ENCODE peak calls at places on chromosomes 12 and 14, in five cellular contexts. One of them, this sample, is unnamed.

GRCh38 chr14:101561145-101561896 is at the start of gene DIO3:
- DNase-seq in GM13977: no peak
- DNase-seq in GM10248: no peak
- DNase-seq in neural crest cell: peak
- DNase-seq in heart left ventricle: no peak
- DNase-seq in this sample: peak

GRCh38 chr12:114407566-114408411 is 1.8 kb upstream of the TBX5 start:
- DNase-seq in GM13977: peak
- DNase-seq in GM10248: no peak
- DNase-seq in neural crest cell: no peak
- DNase-seq in heart left ventricle: no peak
- DNase-seq in this sample: no peak

GRCh38 chr14:103190731-103191130 is 67.5 kb downstream of the TNFAIP2 start:
- DNase-seq in GM13977: no peak
- DNase-seq in GM10248: no peak
- DNase-seq in neural crest cell: no peak
- DNase-seq in heart left ventricle: no peak
- DNase-seq in this sample: no peak

GRCh38 chr12:48980953-48981756 is 3.0 kb downstream of the WNT1 start:
- DNase-seq in GM13977: peak
- DNase-seq in GM10248: peak
- DNase-seq in neural crest cell: no peak
- DNase-seq in heart left ventricle: no peak
- DNase-seq in this sample: no peak

GRCh38 chr14:55840821-55841220 is 260.8 kb downstream of the KTN1 start:
- DNase-seq in GM13977: no peak
- DNase-seq in GM10248: no peak
- DNase-seq in neural crest cell: no peak
- DNase-seq in heart left ventricle: no peak
- DNase-seq in this sample: no peak

GRCh38 chr12:120292411-120292660 is 633 bp upstream of the RNU4-2 start:
- DNase-seq in GM13977: no peak
- DNase-seq in GM10248: no peak
- DNase-seq in neural crest cell: no peak
- DNase-seq in heart left ventricle: no peak
- DNase-seq in this sample: no peak

GRCh38 chr14:60933920-60934655 is 46.8 kb downstream of the TRMT5 start:
- DNase-seq in GM13977: no peak
- DNase-seq in GM10248: no peak
- DNase-seq in neural crest cell: no peak
- DNase-seq in heart left ventricle: no peak
- DNase-seq in this sample: no peak

GRCh38 chr12:50390284-50390683 is 6.1 kb downstream of the FAM186A start:
- DNase-seq in GM13977: no peak
- DNase-seq in GM10248: no peak
- DNase-seq in neural crest cell: no peak
- DNase-seq in heart left ventricle: no peak
- DNase-seq in this sample: no peak

GRCh38 chr12:121240484-121241202 is 30.7 kb downstream of the P2RX4 start:
- DNase-seq in GM13977: peak
- DNase-seq in GM10248: peak
- DNase-seq in neural crest cell: no peak
- DNase-seq in heart left ventricle: peak
- DNase-seq in this sample: no peak

GRCh38 chr14:76929927-76930326 is 98.6 kb downstream of the IRF2BPL start:
- DNase-seq in GM13977: no peak
- DNase-seq in GM10248: no peak
- DNase-seq in neural crest cell: no peak
- DNase-seq in heart left ventricle: peak
- DNase-seq in this sample: no peak

GRCh38 chr12:109761631-109761950 is 48.0 kb downstream of the FAM222A start:
- DNase-seq in GM13977: no peak
- DNase-seq in GM10248: no peak
- DNase-seq in neural crest cell: no peak
- DNase-seq in heart left ventricle: no peak
- DNase-seq in this sample: no peak

GRCh38 chr12:6085841-6086240 is 38.6 kb downstream of the VWF start:
- DNase-seq in GM13977: no peak
- DNase-seq in GM10248: no peak
- DNase-seq in neural crest cell: no peak
- DNase-seq in heart left ventricle: no peak
- DNase-seq in this sample: no peak

GRCh38 chr12:3717283-3717974 is 35.5 kb downstream of the CRACR2A start:
- DNase-seq in GM13977: no peak
- DNase-seq in GM10248: no peak
- DNase-seq in neural crest cell: no peak
- DNase-seq in heart left ventricle: no peak
- DNase-seq in this sample: no peak

GRCh38 chr12:49342914-49343731 is 3.6 kb upstream of the DNAJC22 start:
- DNase-seq in GM13977: peak
- DNase-seq in GM10248: no peak
- DNase-seq in neural crest cell: no peak
- DNase-seq in heart left ventricle: no peak
- DNase-seq in this sample: no peak

GRCh38 chr12:75560167-75560566 is 48.8 kb upstream of the KRR1 start:
- DNase-seq in GM13977: peak
- DNase-seq in GM10248: peak
- DNase-seq in neural crest cell: no peak
- DNase-seq in heart left ventricle: no peak
- DNase-seq in this sample: no peak

GRCh38 chr14:35406811-35407630 is 2.5 kb upstream of the NFKBIA start:
- DNase-seq in GM13977: no peak
- DNase-seq in GM10248: no peak
- DNase-seq in neural crest cell: no peak
- DNase-seq in heart left ventricle: no peak
- DNase-seq in this sample: no peak

GRCh38 chr14:68254669-68255527 is 435.3 kb downstream of the RAD51B start:
- DNase-seq in GM13977: no peak
- DNase-seq in GM10248: no peak
- DNase-seq in neural crest cell: no peak
- DNase-seq in heart left ventricle: no peak
- DNase-seq in this sample: no peak

GRCh38 chr14:60684203-60684602 is 34.9 kb upstream of the SIX1 start:
- DNase-seq in GM13977: no peak
- DNase-seq in GM10248: no peak
- DNase-seq in neural crest cell: no peak
- DNase-seq in heart left ventricle: no peak
- DNase-seq in this sample: no peak

GRCh38 chr12:42530284-42530683 is 59.3 kb downstream of the PRICKLE1 start:
- DNase-seq in GM13977: no peak
- DNase-seq in GM10248: no peak
- DNase-seq in neural crest cell: no peak
- DNase-seq in heart left ventricle: no peak
- DNase-seq in this sample: no peak

GRCh38 chr12:64098709-64099354 is 123.3 kb downstream of the KICS2 start:
- DNase-seq in GM13977: no peak
- DNase-seq in GM10248: no peak
- DNase-seq in neural crest cell: no peak
- DNase-seq in heart left ventricle: peak
- DNase-seq in this sample: no peak

GRCh38 chr14:101377069-101377468 is 184.2 kb upstream of the DIO3 start:
- DNase-seq in GM13977: no peak
- DNase-seq in GM10248: no peak
- DNase-seq in neural crest cell: no peak
- DNase-seq in heart left ventricle: no peak
- DNase-seq in this sample: no peak

GRCh38 chr12:86257173-86257572 is 982 bp upstream of the MGAT4C start:
- DNase-seq in GM13977: no peak
- DNase-seq in GM10248: no peak
- DNase-seq in neural crest cell: no peak
- DNase-seq in heart left ventricle: no peak
- DNase-seq in this sample: no peak

GRCh38 chr12:132133952-132134652 is 10.0 kb downstream of the DDX51 start:
- DNase-seq in GM13977: no peak
- DNase-seq in GM10248: no peak
- DNase-seq in neural crest cell: no peak
- DNase-seq in heart left ventricle: no peak
- DNase-seq in this sample: no peak

GRCh38 chr12:9319842-9320173 is 111.6 kb upstream of the PZP start:
- DNase-seq in GM13977: no peak
- DNase-seq in GM10248: no peak
- DNase-seq in neural crest cell: no peak
- DNase-seq in heart left ventricle: no peak
- DNase-seq in this sample: no peak

GRCh38 chr12:9323144-9323681 is 115.0 kb upstream of the PZP start:
- DNase-seq in GM13977: no peak
- DNase-seq in GM10248: no peak
- DNase-seq in neural crest cell: no peak
- DNase-seq in heart left ventricle: no peak
- DNase-seq in this sample: no peak

GRCh38 chr12:9319044-9319841 is 111.0 kb upstream of the PZP start:
- DNase-seq in GM13977: peak
- DNase-seq in GM10248: no peak
- DNase-seq in neural crest cell: no peak
- DNase-seq in heart left ventricle: no peak
- DNase-seq in this sample: no peak
- TF ChIP-seq CTCF in GM13977: peak
- TF ChIP-seq CTCF in GM10248: no peak
- TF ChIP-seq CTCF in neural crest cell: no peak
- TF ChIP-seq CTCF in heart left ventricle: no peak
- TF ChIP-seq CTCF in this sample: no peak

DNA sequence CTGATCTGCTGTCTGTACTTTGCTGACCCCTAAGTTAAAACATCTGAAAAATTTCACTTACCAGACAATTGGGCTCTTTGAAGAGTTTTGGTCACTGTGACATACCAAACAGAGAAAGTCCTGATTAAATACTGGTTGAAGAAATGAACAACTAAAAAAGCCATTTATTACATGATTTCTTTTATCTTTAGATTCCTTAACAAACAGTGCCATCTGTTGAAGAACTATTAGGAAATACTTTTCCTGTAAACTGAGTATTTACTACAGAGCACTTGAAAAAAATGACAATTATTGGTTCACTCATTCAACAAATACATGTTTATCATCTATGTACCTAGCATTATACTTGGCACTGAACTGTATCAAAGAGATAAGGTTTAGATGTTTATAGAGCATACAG is 6.5 kb upstream of the WASHC4 start:
- DNase-seq in GM13977: no peak
- DNase-seq in GM10248: no peak
- DNase-seq in neural crest cell: no peak
- DNase-seq in heart left ventricle: no peak
- DNase-seq in this sample: no peak
- TF ChIP-seq CTCF in GM13977: no peak
- TF ChIP-seq CTCF in GM10248: no peak
- TF ChIP-seq CTCF in neural crest cell: no peak
- TF ChIP-seq CTCF in heart left ventricle: peak
- TF ChIP-seq CTCF in this sample: no peak

DNA sequence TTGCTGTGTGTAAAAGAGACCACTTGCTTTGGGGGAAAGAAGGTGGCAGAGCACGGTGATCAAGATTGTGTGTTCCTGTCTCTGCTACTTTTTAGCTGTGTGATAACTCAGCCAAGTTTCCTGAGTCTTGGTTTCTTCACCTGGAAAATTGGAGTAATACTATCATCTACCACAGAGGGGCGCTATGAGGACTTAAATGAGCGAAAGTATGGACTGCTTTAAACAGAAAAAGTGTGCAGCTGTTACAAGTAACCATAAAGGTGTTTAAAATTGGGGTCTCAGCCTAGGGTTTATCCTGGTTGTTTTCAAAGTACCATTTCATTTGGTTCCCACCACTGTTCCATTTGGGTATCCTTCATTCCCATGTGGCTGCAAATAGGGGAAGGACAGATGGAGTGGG is 65.9 kb upstream of the WSCD2 start:
- DNase-seq in GM13977: no peak
- DNase-seq in GM10248: no peak
- DNase-seq in neural crest cell: peak
- DNase-seq in heart left ventricle: no peak
- DNase-seq in this sample: peak
- TF ChIP-seq CTCF in GM13977: peak
- TF ChIP-seq CTCF in GM10248: peak
- TF ChIP-seq CTCF in neural crest cell: peak
- TF ChIP-seq CTCF in heart left ventricle: peak
- TF ChIP-seq CTCF in this sample: peak

GRCh38 chr14:72880164-72880563 is 13.7 kb downstream of the DPF3 start:
- DNase-seq in GM13977: no peak
- DNase-seq in GM10248: no peak
- DNase-seq in neural crest cell: no peak
- DNase-seq in heart left ventricle: no peak
- DNase-seq in this sample: no peak

GRCh38 chr14:72879431-72879830 is 14.5 kb downstream of the DPF3 start:
- DNase-seq in GM13977: no peak
- DNase-seq in GM10248: no peak
- DNase-seq in neural crest cell: no peak
- DNase-seq in heart left ventricle: no peak
- DNase-seq in this sample: no peak

GRCh38 chr14:72878746-72879145 is 15.2 kb downstream of the DPF3 start:
- DNase-seq in GM13977: no peak
- DNase-seq in GM10248: no peak
- DNase-seq in neural crest cell: no peak
- DNase-seq in heart left ventricle: no peak
- DNase-seq in this sample: no peak

GRCh38 chr14:72876021-72876709 is 17.7 kb downstream of the DPF3 start:
- DNase-seq in GM13977: no peak
- DNase-seq in GM10248: no peak
- DNase-seq in neural crest cell: no peak
- DNase-seq in heart left ventricle: no peak
- DNase-seq in this sample: no peak

GRCh38 chr14:72876710-72877063 is 17.2 kb downstream of the DPF3 start:
- DNase-seq in GM13977: no peak
- DNase-seq in GM10248: no peak
- DNase-seq in neural crest cell: no peak
- DNase-seq in heart left ventricle: no peak
- DNase-seq in this sample: no peak
- TF ChIP-seq CTCF in GM13977: no peak
- TF ChIP-seq CTCF in GM10248: no peak
- TF ChIP-seq CTCF in neural crest cell: no peak
- TF ChIP-seq CTCF in heart left ventricle: no peak
- TF ChIP-seq CTCF in this sample: no peak

This sample was measured in endothelial cell.